ENCODE peak calls at places on chromosome 18, in ten cellular contexts. H is ovary, W is adrenal gland, Y is heart left ventricle, N is esophagus squamous epithelium, S is A549, X is spleen, J is H1, Z is sigmoid colon, B is testis. V is an unnamed sample.

GRCh38 chr18:25089470-25089869 is 262.5 kb downstream of the ZNF521 start:
- DNase-seq in H (no peak), W (no peak), Y (no peak), N (no peak), S (no peak), X (no peak), J (no peak), Z (no peak), B (no peak), V (no peak)

GRCh38 chr18:5369513-5369912 is 74.0 kb upstream of the ZBTB14 start:
- DNase-seq in H (no peak), W (no peak), Y (no peak), N (no peak), S (no peak), X (no peak), J (no peak), Z (no peak), B (no peak), V (no peak)

GRCh38 chr18:25669741-25670140 is 317.8 kb upstream of the ZNF521 start:
- DNase-seq in H (no peak), W (peak; percentile 58), Y (no peak), N (no peak), S (no peak), X (no peak), J (no peak), Z (no peak), B (no peak), V (no peak)

GRCh38 chr18:59228361-59228760 is 8.4 kb downstream of the GRP start:
- DNase-seq in H (no peak), W (no peak), Y (no peak), N (no peak), S (no peak), X (no peak), J (no peak), Z (no peak), B (no peak), V (no peak)

GRCh38 chr18:23032030-23032582 is 99.0 kb downstream of the RBBP8 start:
- DNase-seq in H (no peak), W (no peak), Y (no peak), N (no peak), S (no peak), X (no peak), J (no peak), Z (no peak), B (no peak), V (no peak)

GRCh38 chr18:21669736-21670135 is 34.8 kb downstream of the ABHD3 start:
- DNase-seq in H (no peak), W (no peak), Y (no peak), N (no peak), S (peak; percentile 40), X (no peak), J (no peak), Z (no peak), B (no peak), V (no peak)

GRCh38 chr18:67766930-67767329 is 250.4 kb upstream of the DSEL start:
- DNase-seq in H (no peak), W (no peak), Y (no peak), N (no peak), S (peak; percentile 70), X (no peak), J (no peak), Z (no peak), B (no peak), V (no peak)

GRCh38 chr18:69109686-69110085 is 291.0 kb upstream of the DOK6 start:
- DNase-seq in H (no peak), W (no peak), Y (no peak), N (no peak), S (no peak), X (no peak), J (no peak), Z (no peak), B (no peak), V (no peak)

GRCh38 chr18:63119647-63120046 is 199.9 kb downstream of the BCL2 start:
- DNase-seq in H (no peak), W (no peak), Y (no peak), N (no peak), S (peak; percentile 11), X (no peak), J (no peak), Z (no peak), B (peak; percentile 55), V (no peak)

DNA sequence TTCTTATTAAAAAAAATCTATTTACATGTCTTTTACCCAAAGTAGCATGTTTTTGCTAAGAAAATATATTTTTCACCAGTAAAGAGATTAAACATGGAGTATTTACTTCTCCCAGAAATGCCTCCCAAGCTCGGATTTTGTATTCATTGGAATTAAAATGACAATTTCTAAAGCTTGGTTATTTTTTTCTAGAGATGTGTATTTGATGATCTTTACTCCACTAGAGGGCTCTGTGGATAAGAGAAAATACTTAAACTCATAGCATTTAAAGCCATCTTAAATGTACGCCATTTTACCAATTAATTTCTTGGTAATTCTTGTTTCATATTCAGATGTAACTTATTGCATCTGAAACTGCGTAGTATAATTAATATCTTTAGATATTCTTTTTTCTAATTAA is 461.4 kb downstream of the GALR1 start:
- DNase-seq in H (no peak), W (no peak), Y (no peak), N (no peak), S (no peak), X (no peak), J (no peak), Z (no peak), B (no peak), V (no peak)
- TF ChIP-seq CTCF in H (no peak), W (no peak), Y (no peak), N (no peak), S (peak; percentile 13), X (no peak), J (no peak), Z (no peak), B (no peak), V (no peak)

DNA sequence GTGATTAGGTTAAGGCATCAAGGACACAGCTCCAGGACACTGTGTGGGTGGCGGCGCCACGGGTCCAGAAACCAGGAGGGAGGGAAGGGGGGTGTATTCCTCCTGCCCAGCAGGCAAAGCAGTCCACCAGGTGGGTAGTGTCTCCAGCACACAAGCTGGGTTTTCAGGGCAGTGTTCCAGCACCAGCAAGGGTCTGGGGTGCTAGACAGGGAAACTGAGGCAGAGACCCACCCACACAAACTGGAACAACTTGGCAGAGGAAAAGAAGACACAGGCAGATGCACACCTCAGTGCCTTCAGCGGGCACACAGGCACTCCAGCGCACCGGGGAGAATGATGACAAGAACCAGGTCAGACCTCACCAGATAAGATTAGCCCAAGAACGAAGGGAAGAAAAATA is 28.4 kb upstream of the GNAL start:
- DNase-seq in H (no peak), W (no peak), Y (no peak), N (no peak), S (no peak), X (no peak), J (no peak), Z (no peak), B (no peak), V (peak; percentile 54)
- TF ChIP-seq POLR2A in H (no peak), W (no peak), Y (no peak), N (no peak), S (no peak), X (no peak), J (no peak), Z (no peak), B (no peak), V (no peak)

GRCh38 chr18:11574545-11574944 is 34.9 kb upstream of the SLC35G4 start:
- DNase-seq in H (no peak), W (no peak), Y (no peak), N (no peak), S (no peak), X (no peak), J (no peak), Z (no peak), B (no peak), V (no peak)

GRCh38 chr18:11579916-11580315 is 29.5 kb upstream of the SLC35G4 start:
- DNase-seq in H (no peak), W (no peak), Y (no peak), N (no peak), S (no peak), X (no peak), J (no peak), Z (no peak), B (no peak), V (no peak)

GRCh38 chr18:11578799-11579198 is 30.6 kb upstream of the SLC35G4 start:
- DNase-seq in H (no peak), W (no peak), Y (no peak), N (no peak), S (no peak), X (no peak), J (no peak), Z (no peak), B (no peak), V (no peak)

GRCh38 chr18:11581286-11581685 is 28.1 kb upstream of the SLC35G4 start:
- DNase-seq in H (no peak), W (no peak), Y (no peak), N (no peak), S (no peak), X (no peak), J (no peak), Z (no peak), B (no peak), V (no peak)

GRCh38 chr18:11577271-11578112 is 31.9 kb upstream of the SLC35G4 start:
- DNase-seq in H (no peak), W (no peak), Y (no peak), N (no peak), S (no peak), X (no peak), J (no peak), Z (no peak), B (no peak), V (no peak)
- H3K4me3 ChIP-seq in H (no peak overlapping the region), W (no peak overlapping the region), Y (no peak overlapping the region), N (no peak overlapping the region), S (no peak overlapping the region), X (no peak overlapping the region), J (no peak overlapping the region), Z (no peak overlapping the region), B (no peak overlapping the region), V (no peak overlapping the region)

GRCh38 chr18:9848170-9848854 is 37.5 kb upstream of the TXNDC2 start:
- DNase-seq in H (no peak), W (no peak), Y (no peak), N (no peak), S (no peak), X (no peak), J (no peak), Z (no peak), B (no peak), V (no peak)

GRCh38 chr18:9851511-9851910 is 34.3 kb upstream of the TXNDC2 start:
- DNase-seq in H (no peak), W (no peak), Y (no peak), N (no peak), S (no peak), X (peak; percentile 81), J (no peak), Z (no peak), B (no peak), V (no peak)

GRCh38 chr18:9852266-9853081 is 33.3 kb upstream of the TXNDC2 start:
- DNase-seq in H (no peak), W (no peak), Y (no peak), N (no peak), S (peak; percentile 27), X (no peak), J (no peak), Z (no peak), B (no peak), V (no peak)

GRCh38 chr18:9850297-9850696 is 35.5 kb upstream of the TXNDC2 start:
- DNase-seq in H (no peak), W (no peak), Y (no peak), N (no peak), S (no peak), X (no peak), J (no peak), Z (no peak), B (no peak), V (no peak)

GRCh38 chr18:9849407-9849961 is 36.3 kb upstream of the TXNDC2 start:
- DNase-seq in H (no peak), W (no peak), Y (peak; percentile 71), N (no peak), S (no peak), X (peak; percentile 86), J (no peak), Z (peak; percentile 82), B (peak; percentile 30), V (no peak)
- TF ChIP-seq CTCF in H (no peak), W (no peak), Y (no peak), N (no peak), S (no peak), X (no peak), J (no peak), Z (no peak), B (no peak), V (no peak)

V was measured in vagina.